ENCODE peak calls at places on chromosome 22, in five cellular contexts. L, R, M, X and C are unnamed samples.

GRCh38 chr22:17158176-17158567 is 905 bp downstream of the HDHD5 start:
- DNase-seq in M (no peak), L (no peak), R (no peak), X (no peak), C (no peak)

GRCh38 chr22:33163815-33164214 is 105.6 kb upstream of the SYN3 start:
- DNase-seq in X (no peak), R (no peak), M (no peak), L (no peak), C (peak; percentile 1)

GRCh38 chr22:48842976-48843375 is 984.7 kb downstream of the BRD1 start:
- DNase-seq in R (no peak), X (no peak), L (no peak), M (no peak), C (no peak)

GRCh38 chr22:19802001-19802880 is 41.7 kb downstream of the TBX1 start:
- DNase-seq in R (no peak), L (no peak), X (no peak), M (no peak), C (no peak)

GRCh38 chr22:41762980-41763779 is 37.3 kb upstream of the CCDC134 start:
- DNase-seq in X (peak; percentile 84), L (no peak), R (peak; percentile 53), M (no peak), C (no peak)

GRCh38 chr22:49780281-49780991 is 47.2 kb downstream of the BRD1 start:
- DNase-seq in M (no peak), L (no peak), X (no peak), R (no peak), C (no peak)

GRCh38 chr22:29617922-29618629 is 14.6 kb downstream of the NF2 start:
- DNase-seq in R (no peak), X (peak; percentile 37), M (no peak), L (peak; percentile 57), C (peak; percentile 40)

GRCh38 chr22:39144101-39144815 is 8.2 kb downstream of the CBX7 start:
- DNase-seq in X (peak; percentile 82), L (peak; percentile 50), M (no peak), R (no peak), C (no peak)

GRCh38 chr22:27028093-27028492 is 370.7 kb downstream of the MIAT start:
- DNase-seq in R (no peak), L (no peak), X (no peak), M (no peak), C (no peak)

GRCh38 chr22:22228421-22228820 is 16.2 kb upstream of the VPREB1 start:
- DNase-seq in X (no peak), L (no peak), R (no peak), M (no peak), C (no peak)

GRCh38 chr22:33867118-33867863 is 53.0 kb downstream of the LARGE1 start:
- DNase-seq in R (peak; percentile 47), L (peak; percentile 47), M (no peak), X (no peak), C (no peak)

GRCh38 chr22:44818727-44819126 is 66.4 kb downstream of the ARHGAP8 start:
- DNase-seq in L (no peak), R (no peak), X (no peak), M (peak; percentile 1), C (no peak)

GRCh38 chr22:19143967-19144400 is 467 bp downstream of the ESS2 start:
- DNase-seq in L (peak; percentile 15), R (no peak), M (no peak), X (peak; percentile 47), C (no peak)

GRCh38 chr22:50665212-50665611 is 7.4 kb upstream of the SHANK3 start:
- DNase-seq in R (no peak), L (no peak), X (no peak), M (no peak), C (no peak)

GRCh38 chr22:30121988-30122387 is 41.7 kb downstream of the HORMAD2 start:
- DNase-seq in R (no peak), X (peak; percentile 41), L (no peak), M (no peak), C (no peak)

GRCh38 chr22:31055322-31056159 is 25.6 kb upstream of the SMTN start:
- DNase-seq in M (peak; percentile 92), X (no peak), R (peak; percentile 96), L (peak; percentile 96), C (peak; percentile 98)

GRCh38 chr22:30406400-30406799 is 9.6 kb downstream of the SEC14L2 start:
- DNase-seq in R (no peak), M (no peak), X (no peak), L (no peak), C (no peak)

GRCh38 chr22:30511903-30512302 is 6.4 kb upstream of the SEC14L4 start:
- DNase-seq in X (no peak), L (no peak), R (no peak), M (no peak), C (no peak)

GRCh38 chr22:33274214-33274828 is 216.1 kb upstream of the SYN3 start:
- DNase-seq in R (peak; percentile 39), L (peak; percentile 3), X (peak; percentile 85), M (no peak), C (no peak)

GRCh38 chr22:29136715-29137700 is 64.2 kb downstream of the KREMEN1 start:
- DNase-seq in M (no peak), X (no peak), L (no peak), R (no peak), C (no peak)

GRCh38 chr22:35409783-35410662 is 10.1 kb downstream of the MCM5 start:
- DNase-seq in M (peak; percentile 65), R (no peak), X (peak; percentile 90), L (no peak), C (no peak)

GRCh38 chr22:23053051-23053707 is 17.1 kb upstream of the GNAZ start:
- DNase-seq in L (no peak), R (no peak), M (no peak), X (no peak), C (no peak)

GRCh38 chr22:17343766-17344165 is 25.5 kb upstream of the CECR2 start:
- DNase-seq in X (no peak), L (no peak), R (no peak), M (no peak), C (no peak)

GRCh38 chr22:31295413-31295812 is 3.1 kb upstream of the PIK3IP1 start:
- DNase-seq in M (no peak), R (no peak), X (no peak), L (no peak), C (no peak)

GRCh38 chr22:50102946-50103345 is 13.1 kb downstream of the MOV10L1 start:
- DNase-seq in M (no peak), R (peak; percentile 82), L (no peak), X (peak; percentile 41), C (peak; percentile 4)

GRCh38 chr22:30185129-30185528 is 61.4 kb downstream of the LIF start:
- DNase-seq in M (no peak), R (no peak), L (no peak), X (no peak), C (no peak)

GRCh38 chr22:24592846-24593809 is at the start of gene LRRC75B:
- DNase-seq in L (peak; percentile 87), M (peak; percentile 93), R (peak; percentile 92), X (peak; percentile 67), C (peak; percentile 57)

GRCh38 chr22:24594569-24595120 is 1.8 kb upstream of the LRRC75B start:
- DNase-seq in L (no peak), X (no peak), M (no peak), R (no peak), C (peak; percentile 63)

GRCh38 chr22:24595228-24595627 is 2.4 kb upstream of the LRRC75B start:
- DNase-seq in R (no peak), L (no peak), M (no peak), X (no peak), C (no peak)

GRCh38 chr22:24593810-24594568 is 1.1 kb upstream of the LRRC75B start:
- DNase-seq in X (no peak), R (no peak), L (no peak), M (no peak), C (peak; percentile 59)

GRCh38 chr22:24595863-24596262 is 3.0 kb upstream of the LRRC75B start:
- DNase-seq in X (no peak), M (no peak), L (no peak), R (no peak), C (peak; percentile 28)
- H3K4me3 ChIP-seq in X (no peak overlapping the region), M (no peak overlapping the region), L (no peak overlapping the region), R (no peak overlapping the region), C (no peak overlapping the region)

GRCh38 chr22:20889904-20890303 is 27.3 kb upstream of the CRKL start:
- DNase-seq in X (no peak), L (no peak), M (no peak), R (no peak), C (no peak)
- TF ChIP-seq CTCF in X (no peak), L (no peak), M (no peak), R (no peak), C (no peak)

DNA sequence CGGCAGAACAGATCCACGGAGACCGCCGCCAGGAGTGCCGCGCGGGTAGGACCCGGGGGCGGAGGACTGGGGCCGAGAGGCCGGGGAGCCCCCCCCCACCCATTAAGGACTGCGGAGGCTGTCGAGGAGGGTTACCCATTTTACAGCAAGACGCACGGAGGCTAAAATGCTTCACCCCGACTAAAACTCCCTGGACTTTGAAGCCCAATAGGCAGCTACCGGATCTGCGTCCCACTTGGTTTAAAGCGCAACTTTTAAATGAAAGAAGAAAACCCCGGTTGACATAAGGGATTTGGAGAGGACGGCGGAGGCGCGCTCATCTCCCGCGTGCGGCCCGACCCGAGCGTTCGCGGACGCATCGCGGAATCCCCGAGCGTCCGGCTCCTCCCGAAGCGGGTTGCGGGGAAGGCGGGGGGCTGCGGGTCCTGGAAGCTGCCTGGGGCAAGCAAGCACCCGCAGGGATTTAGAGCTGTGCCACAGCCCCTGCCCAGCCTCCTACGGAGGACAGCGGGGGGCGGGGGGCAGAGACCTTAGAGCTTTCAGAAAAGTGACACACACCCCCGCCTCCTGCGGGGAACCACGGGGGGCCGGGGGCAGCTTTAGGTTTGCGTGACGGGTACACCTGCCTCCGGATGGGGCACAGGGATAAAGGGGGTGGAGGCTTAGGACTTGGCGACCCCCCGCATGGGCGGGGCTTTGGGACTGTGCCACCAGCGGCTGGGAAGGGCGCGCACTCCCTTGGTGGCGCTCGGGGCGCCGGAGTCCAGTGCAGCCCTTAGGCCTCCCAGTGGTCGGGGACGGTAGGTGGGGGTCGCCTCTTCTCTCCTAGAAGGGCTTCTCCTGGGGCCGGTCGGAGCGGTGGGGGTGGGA is 761 bp upstream of the CELSR1 start:
- DNase-seq in M (no peak), X (no peak), R (no peak), L (peak; percentile 17), C (no peak)
- H3K4me3 ChIP-seq in M (peak overlapping the region; percentile 56), X (no peak overlapping the region), R (peak overlapping the region; percentile 62), L (peak overlapping the region; percentile 33), C (peak overlapping the region; percentile 42)

GRCh38 chr22:40651563-40652501 is 15.3 kb upstream of the MRTFA start:
- DNase-seq in L (peak; percentile 99), R (peak; percentile 94), X (peak; percentile 88), M (peak; percentile 96), C (peak; percentile 80)
- TF ChIP-seq CTCF in L (no peak), R (no peak), X (no peak), M (no peak), C (no peak)

DNA sequence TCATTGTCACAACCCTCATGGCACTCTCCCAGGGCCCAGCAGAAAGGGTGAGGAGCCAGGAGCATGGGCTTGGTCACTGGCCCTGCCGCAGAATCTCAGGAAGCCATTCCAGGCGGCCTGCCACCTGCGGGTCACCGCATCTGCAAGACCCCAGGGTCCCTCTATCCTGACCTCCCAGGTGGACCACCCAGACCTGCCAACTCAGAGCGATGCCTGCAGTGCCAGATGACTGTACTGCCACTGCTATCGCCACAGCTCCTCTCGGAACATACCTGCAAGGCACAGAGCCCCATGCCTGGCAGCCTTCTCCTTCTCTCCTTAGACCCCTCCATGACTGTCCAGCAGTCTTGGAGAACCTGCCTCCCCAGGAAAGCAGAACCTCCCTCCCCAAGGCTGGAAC is 26.4 kb upstream of the ELFN2 start:
- DNase-seq in X (no peak), M (no peak), R (no peak), L (no peak), C (no peak)
- H3K4me3 ChIP-seq in X (no peak overlapping the region), M (no peak overlapping the region), R (no peak overlapping the region), L (no peak overlapping the region), C (no peak overlapping the region)